ENCODE peak calls at places on chromosomes 3 and 15, in four cellular contexts. H is ureter; D is brain microvascular endothelial cell; U is activated CD4-positive, CD25-positive, alpha-beta regulatory T cell. J is an unnamed sample.

GRCh38 chr3:112605285-112605684 is 35.7 kb downstream of the CCDC80 start:
- DNase-seq in H (no peak), D (peak; percentile 99), U (no peak), J (peak; percentile 98)

GRCh38 chr3:43866529-43867353 is 176.0 kb downstream of the ABHD5 start:
- DNase-seq in H (no peak), D (peak; percentile 88), U (no peak), J (no peak)

GRCh38 chr3:171503817-171504216 is 43.6 kb upstream of the TNIK start:
- DNase-seq in H (no peak), D (no peak), U (no peak), J (no peak)

GRCh38 chr3:192422998-192423349 is 304.4 kb downstream of the FGF12 start:
- DNase-seq in H (no peak), D (no peak), U (no peak), J (peak; percentile 50)

GRCh38 chr3:71393093-71393492 is 190.4 kb downstream of the FOXP1 start:
- DNase-seq in H (no peak), D (no peak), U (no peak), J (peak; percentile 37)

GRCh38 chr15:45187894-45188830 is at the start of gene SHF:
- DNase-seq in H (no peak), D (no peak), U (peak; percentile 27), J (peak; percentile 49)

GRCh38 chr15:39579487-39580116 is 1.3 kb upstream of the THBS1 start:
- DNase-seq in H (peak; percentile 67), D (peak; percentile 90), U (no peak), J (peak; percentile 95)

GRCh38 chr3:38204599-38205471 is 39.5 kb downstream of the OXSR1 start:
- DNase-seq in H (no peak), D (no peak), U (no peak), J (no peak)

GRCh38 chr3:52789746-52790040 is 4.9 kb upstream of the ITIH3 start:
- DNase-seq in H (no peak), D (no peak), U (no peak), J (no peak)

J was measured in endothelial cell of umbilical vein.